ENCODE peak calls at places on chromosomes 2 and 18, in four cellular contexts. One of them, this sample, is unnamed.

GRCh38 chr2:149739171-149739879 is 151.8 kb upstream of the MMADHC start:
- DNase-seq in trophoblast cell: peak
- DNase-seq in hepatocyte: no peak
- DNase-seq in colonic mucosa: no peak
- DNase-seq in this sample: no peak

GRCh38 chr2:26034597-26035067 is 748 bp downstream of the RAB10 start:
- DNase-seq in trophoblast cell: no peak
- DNase-seq in colonic mucosa: peak
- DNase-seq in hepatocyte: no peak
- DNase-seq in this sample: peak

GRCh38 chr2:8592736-8593135 is 89.1 kb upstream of the ID2 start:
- DNase-seq in hepatocyte: no peak
- DNase-seq in colonic mucosa: no peak
- DNase-seq in trophoblast cell: peak
- DNase-seq in this sample: no peak

GRCh38 chr2:73892631-73893329 is at the start of gene ACTG2:
- DNase-seq in colonic mucosa: no peak
- DNase-seq in hepatocyte: no peak
- DNase-seq in trophoblast cell: peak
- DNase-seq in this sample: no peak

GRCh38 chr2:88658890-88659881 is 31.9 kb upstream of the EIF2AK3 start:
- DNase-seq in trophoblast cell: no peak
- DNase-seq in colonic mucosa: peak
- DNase-seq in hepatocyte: peak
- DNase-seq in this sample: peak

GRCh38 chr2:99421469-99421868 is 68.3 kb downstream of the REV1 start:
- DNase-seq in trophoblast cell: no peak
- DNase-seq in hepatocyte: no peak
- DNase-seq in colonic mucosa: no peak
- DNase-seq in this sample: peak

GRCh38 chr2:235647836-235648235 is 154.0 kb downstream of the AGAP1 start:
- DNase-seq in hepatocyte: no peak
- DNase-seq in trophoblast cell: no peak
- DNase-seq in colonic mucosa: no peak
- DNase-seq in this sample: no peak

GRCh38 chr2:69946351-69947077 is 14.9 kb downstream of the ASPRV1 start:
- DNase-seq in trophoblast cell: no peak
- DNase-seq in hepatocyte: no peak
- DNase-seq in colonic mucosa: no peak
- DNase-seq in this sample: no peak

GRCh38 chr2:62304429-62305417 is 108.8 kb downstream of the B3GNT2 start:
- DNase-seq in trophoblast cell: peak
- DNase-seq in colonic mucosa: peak
- DNase-seq in hepatocyte: peak
- DNase-seq in this sample: peak

GRCh38 chr2:151774506-151774905 is 40.2 kb upstream of the NEB start:
- DNase-seq in hepatocyte: no peak
- DNase-seq in trophoblast cell: no peak
- DNase-seq in colonic mucosa: no peak
- DNase-seq in this sample: no peak

DNA sequence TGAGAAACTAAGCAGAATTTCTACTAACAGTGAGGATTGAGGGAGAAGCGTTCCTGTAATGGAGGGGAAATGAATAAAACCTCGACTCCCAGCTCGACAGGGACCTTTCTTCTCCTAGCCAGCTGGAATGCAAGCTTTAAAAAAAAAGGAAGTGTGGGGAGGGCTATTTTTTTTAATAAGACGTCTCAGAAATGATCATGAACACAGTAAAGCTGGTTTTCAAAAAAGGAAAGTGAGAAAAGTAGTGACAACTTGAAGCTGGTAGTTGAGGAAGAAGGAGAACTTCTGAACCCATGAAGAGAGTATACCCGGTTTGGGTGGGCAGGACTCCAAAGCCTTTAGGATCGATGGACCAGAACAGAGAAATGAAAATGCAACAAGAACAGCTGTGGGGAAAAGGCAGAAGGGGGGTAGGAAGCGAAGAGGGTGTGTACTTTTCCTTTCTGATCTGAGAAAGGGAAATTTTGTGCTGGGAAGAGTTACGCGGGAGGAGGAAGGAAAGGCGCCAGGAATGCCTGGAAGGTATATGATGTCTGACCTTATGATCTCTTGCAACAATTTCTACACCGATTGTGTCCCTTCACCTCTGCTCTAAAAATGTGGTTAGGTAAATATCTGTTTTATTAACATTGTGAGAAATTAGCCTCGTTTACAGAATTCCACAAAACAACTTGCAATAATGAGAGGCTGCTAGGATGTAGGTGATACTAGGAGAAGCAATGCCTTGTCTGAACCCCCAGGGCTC is 22.6 kb upstream of the CYP1B1 start:
- DNase-seq in hepatocyte: no peak
- DNase-seq in trophoblast cell: no peak
- DNase-seq in colonic mucosa: no peak
- DNase-seq in this sample: peak
- H3K4me3 ChIP-seq in hepatocyte: no peak
- H3K4me3 ChIP-seq in trophoblast cell: no peak
- H3K4me3 ChIP-seq in colonic mucosa: no peak
- H3K4me3 ChIP-seq in this sample: no peak

DNA sequence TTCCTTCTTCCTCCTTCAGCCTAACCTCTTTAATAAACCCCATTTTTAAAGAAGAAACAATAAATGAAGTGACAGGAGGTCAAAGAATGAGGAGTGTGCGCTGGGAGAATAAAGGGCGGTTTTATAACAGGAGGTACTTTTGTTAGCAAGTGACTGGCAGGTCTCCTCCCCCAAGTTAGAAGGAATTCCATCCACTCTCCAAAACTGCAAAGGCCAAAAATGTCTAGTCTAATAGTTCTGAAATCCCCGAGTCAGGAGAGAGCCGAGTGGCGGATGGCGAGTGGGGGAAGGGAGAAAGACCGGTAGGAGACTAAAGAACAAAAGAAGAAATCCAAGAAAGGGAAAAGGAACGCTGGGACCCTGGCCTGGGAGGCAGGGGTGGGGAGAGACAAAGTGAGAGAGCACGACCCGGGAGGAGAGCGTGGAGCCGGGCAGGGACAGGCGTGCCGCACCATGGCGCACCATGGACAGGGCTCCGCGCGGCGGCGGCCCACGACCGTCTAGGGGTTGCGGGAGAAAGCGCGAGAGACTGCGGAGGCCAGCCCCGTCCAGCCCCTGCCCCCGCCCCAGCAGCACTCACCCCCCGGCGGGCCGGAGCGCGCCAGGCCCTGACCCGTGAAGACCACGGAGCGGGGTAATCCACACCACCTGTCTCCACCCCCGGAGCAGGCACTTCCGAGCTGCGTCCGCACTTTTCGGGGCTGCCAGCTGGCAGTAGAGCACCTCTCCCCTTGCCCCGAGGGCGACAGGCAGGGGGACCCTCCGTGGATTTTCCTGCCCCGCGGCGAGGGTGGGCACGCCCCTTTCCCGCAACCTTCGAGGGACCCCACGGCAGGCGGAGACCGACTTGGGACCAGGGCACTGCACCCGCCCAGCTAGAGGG is 1.6 kb downstream of the CDH2 start:
- DNase-seq in hepatocyte: peak
- DNase-seq in trophoblast cell: no peak
- DNase-seq in colonic mucosa: no peak
- DNase-seq in this sample: peak
- H3K4me3 ChIP-seq in hepatocyte: peak
- H3K4me3 ChIP-seq in trophoblast cell: peak
- H3K4me3 ChIP-seq in colonic mucosa: peak
- H3K4me3 ChIP-seq in this sample: peak

DNA sequence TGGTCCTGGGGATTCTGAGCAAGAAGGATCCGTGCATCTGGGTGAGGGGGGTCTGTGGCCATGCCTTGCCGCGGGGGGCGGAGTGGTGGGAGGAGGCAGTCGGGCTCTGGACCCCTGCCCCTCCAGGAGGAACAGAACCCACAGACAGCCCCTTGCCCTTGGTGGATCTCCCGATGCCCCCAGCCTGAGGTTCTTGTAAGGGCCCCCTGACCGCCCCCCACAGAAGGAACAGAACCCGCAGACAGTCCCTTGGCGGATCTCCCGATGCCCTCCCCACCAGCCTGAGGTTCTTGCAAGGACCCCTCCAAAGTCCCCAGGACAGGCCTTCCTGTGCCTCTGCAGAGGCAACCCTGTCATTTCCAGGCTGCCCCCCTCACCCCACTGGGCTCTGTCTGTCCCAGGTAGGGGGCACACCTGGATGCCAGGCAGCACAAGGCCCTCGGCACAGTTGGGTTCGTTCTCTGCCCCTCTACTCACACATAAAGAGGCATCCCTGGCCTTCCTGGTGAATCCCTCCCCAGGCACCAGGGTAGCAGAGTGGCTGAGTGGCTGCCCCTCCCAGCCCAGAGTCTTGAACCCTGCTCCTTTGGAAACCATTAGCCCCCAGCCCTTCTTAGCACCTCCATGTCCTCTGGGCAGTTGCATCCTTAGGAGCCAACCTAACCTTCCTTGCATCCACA is 1.9 kb downstream of the GPC1 start:
- DNase-seq in colonic mucosa: no peak
- DNase-seq in trophoblast cell: no peak
- DNase-seq in hepatocyte: no peak
- DNase-seq in this sample: no peak
- H3K4me3 ChIP-seq in colonic mucosa: peak
- H3K4me3 ChIP-seq in trophoblast cell: no peak
- H3K4me3 ChIP-seq in hepatocyte: peak
- H3K4me3 ChIP-seq in this sample: no peak

DNA sequence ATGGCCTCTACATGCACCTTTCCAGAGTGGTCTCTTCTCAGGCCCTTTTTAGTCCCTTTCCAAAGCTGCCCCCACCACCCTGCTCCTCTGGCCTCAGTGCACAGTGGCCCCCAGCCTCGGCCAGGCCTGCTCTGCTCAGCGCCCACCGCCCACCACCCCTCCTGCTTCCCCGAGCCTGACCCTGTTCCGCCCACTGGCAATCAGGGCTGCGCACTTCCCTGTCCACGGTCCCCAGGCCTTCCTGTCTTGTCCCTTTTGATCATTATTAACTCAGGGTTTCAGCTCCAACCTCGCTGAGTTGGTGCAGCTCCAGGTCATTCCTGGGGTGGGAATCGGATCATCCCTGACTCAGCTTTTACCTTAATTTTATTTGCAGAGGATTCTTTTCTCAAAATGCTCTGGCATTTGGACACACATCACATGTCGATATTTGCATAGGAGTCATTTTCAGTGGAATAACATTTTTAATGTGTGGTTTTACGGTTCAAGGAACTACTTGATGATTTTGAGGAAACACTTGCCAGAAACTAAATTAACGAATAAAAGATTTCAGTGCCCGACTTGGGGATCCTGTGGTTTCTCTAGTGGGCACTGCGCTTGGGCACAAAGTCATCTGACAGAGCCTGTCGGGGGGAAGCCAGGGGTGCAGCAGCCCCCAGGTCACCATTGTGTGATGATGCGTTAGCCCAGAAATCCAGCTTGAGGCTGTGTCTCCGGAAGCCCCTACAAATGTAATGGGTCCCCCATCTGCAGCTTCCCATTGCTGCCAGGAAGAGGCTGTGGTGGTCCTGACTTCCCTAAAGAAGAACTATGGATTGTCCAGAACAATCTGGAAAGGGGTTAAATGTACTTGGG is 1.1 kb upstream of the ESPNL start:
- DNase-seq in colonic mucosa: peak
- DNase-seq in trophoblast cell: no peak
- DNase-seq in hepatocyte: no peak
- DNase-seq in this sample: no peak
- H3K4me3 ChIP-seq in colonic mucosa: no peak
- H3K4me3 ChIP-seq in trophoblast cell: no peak
- H3K4me3 ChIP-seq in hepatocyte: no peak
- H3K4me3 ChIP-seq in this sample: no peak

DNA sequence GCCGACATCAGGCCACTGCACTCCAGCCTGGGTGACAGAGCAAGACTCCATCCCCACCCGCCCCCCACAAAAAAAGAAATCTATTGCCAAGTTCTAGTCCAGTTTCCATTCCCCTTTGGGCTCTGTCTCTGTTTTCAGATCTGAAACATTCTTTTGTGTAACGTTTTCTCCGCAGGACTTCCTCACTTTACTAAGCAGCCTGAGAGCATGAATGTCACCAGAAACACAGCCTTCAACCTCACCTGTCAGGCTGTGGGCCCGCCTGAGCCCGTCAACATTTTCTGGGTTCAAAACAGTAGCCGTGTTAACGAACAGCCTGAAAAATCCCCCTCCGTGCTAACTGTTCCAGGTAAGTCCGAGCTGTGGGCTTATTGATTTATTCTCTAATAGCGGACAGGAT is 48.8 kb downstream of the MERTK start:
- DNase-seq in colonic mucosa: no peak
- DNase-seq in hepatocyte: no peak
- DNase-seq in trophoblast cell: no peak
- DNase-seq in this sample: no peak
- H3K4me3 ChIP-seq in colonic mucosa: no peak
- H3K4me3 ChIP-seq in hepatocyte: no peak
- H3K4me3 ChIP-seq in trophoblast cell: no peak
- H3K4me3 ChIP-seq in this sample: no peak

GRCh38 chr2:218895758-218896500 is 15.3 kb downstream of the WNT10A start:
- DNase-seq in trophoblast cell: no peak
- DNase-seq in colonic mucosa: peak
- DNase-seq in hepatocyte: no peak
- DNase-seq in this sample: no peak
- H3K4me3 ChIP-seq in trophoblast cell: no peak
- H3K4me3 ChIP-seq in colonic mucosa: no peak
- H3K4me3 ChIP-seq in hepatocyte: no peak
- H3K4me3 ChIP-seq in this sample: no peak

DNA sequence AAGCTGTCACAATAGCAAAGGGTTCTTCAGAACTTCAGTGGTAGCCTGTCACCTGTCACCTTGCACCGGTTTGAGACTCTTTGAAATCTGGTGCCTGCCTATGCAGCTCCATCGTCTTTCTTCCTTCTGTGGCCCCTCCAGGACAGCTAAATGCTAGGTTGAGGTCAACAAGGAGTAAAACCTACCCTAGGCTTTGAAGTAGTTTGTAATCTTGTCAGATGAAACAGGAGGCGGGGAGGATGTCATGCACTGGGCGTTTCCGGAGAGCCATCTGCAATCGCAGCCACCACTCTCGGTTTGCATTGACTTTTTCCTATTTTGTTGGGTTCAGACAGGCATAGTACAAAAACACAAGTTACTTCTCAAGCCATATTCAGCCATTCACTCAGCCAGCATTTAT is 116.7 kb downstream of the LPIN1 start:
- DNase-seq in colonic mucosa: peak
- DNase-seq in trophoblast cell: no peak
- DNase-seq in hepatocyte: no peak
- DNase-seq in this sample: peak
- H3K4me3 ChIP-seq in colonic mucosa: no peak
- H3K4me3 ChIP-seq in trophoblast cell: no peak
- H3K4me3 ChIP-seq in hepatocyte: no peak
- H3K4me3 ChIP-seq in this sample: no peak

GRCh38 chr2:128347701-128348504 is 29.2 kb upstream of the HS6ST1 start:
- DNase-seq in colonic mucosa: no peak
- DNase-seq in hepatocyte: peak
- DNase-seq in trophoblast cell: no peak
- DNase-seq in this sample: no peak
- H3K4me3 ChIP-seq in colonic mucosa: no peak
- H3K4me3 ChIP-seq in hepatocyte: no peak
- H3K4me3 ChIP-seq in trophoblast cell: no peak
- H3K4me3 ChIP-seq in this sample: no peak

This sample was measured in cardiac muscle cell.